ENCODE peak calls at places on chromosomes 1 and 21, in six cellular contexts. One of them, this sample, is unnamed.
A peak's percentile ranks its signal among the peaks of the same experiment; 100 is the strongest.

GRCh38 chr1:222829868-222830267 is 15.0 kb downstream of the DISP1 start:
- DNase-seq in mucosa of gallbladder: peak; percentile 18
- DNase-seq in transverse colon: no peak
- DNase-seq in small intestine: peak; percentile 74
- DNase-seq in DMS53: no peak
- DNase-seq in AG04450: peak; percentile 33
- DNase-seq in this sample: no peak

GRCh38 chr1:51564124-51564523 is 45.1 kb upstream of the EPS15 start:
- DNase-seq in mucosa of gallbladder: no peak
- DNase-seq in transverse colon: no peak
- DNase-seq in small intestine: peak; percentile 39
- DNase-seq in DMS53: peak; percentile 46
- DNase-seq in AG04450: no peak
- DNase-seq in this sample: no peak

GRCh38 chr21:14879458-14879857 is 185.3 kb downstream of the NRIP1 start:
- DNase-seq in mucosa of gallbladder: no peak
- DNase-seq in transverse colon: no peak
- DNase-seq in small intestine: no peak
- DNase-seq in DMS53: peak; percentile 33
- DNase-seq in AG04450: no peak
- DNase-seq in this sample: no peak

GRCh38 chr21:26965567-26966359 is 1.1 kb downstream of the ADAMTS5 start:
- DNase-seq in mucosa of gallbladder: peak; percentile 15
- DNase-seq in transverse colon: peak; percentile 21
- DNase-seq in small intestine: no peak
- DNase-seq in DMS53: peak; percentile 84
- DNase-seq in AG04450: no peak
- DNase-seq in this sample: no peak

GRCh38 chr1:233613252-233614172 is at the start of gene KCNK1:
- DNase-seq in mucosa of gallbladder: peak; percentile 80
- DNase-seq in transverse colon: peak; percentile 85
- DNase-seq in small intestine: peak; percentile 87
- DNase-seq in DMS53: peak; percentile 91
- DNase-seq in AG04450: no peak
- DNase-seq in this sample: peak; percentile 79

GRCh38 chr1:147890177-147890790 is 12.3 kb upstream of the GJA8 start:
- DNase-seq in mucosa of gallbladder: peak; percentile 65
- DNase-seq in transverse colon: peak; percentile 62
- DNase-seq in small intestine: peak; percentile 60
- DNase-seq in DMS53: peak; percentile 88
- DNase-seq in AG04450: no peak
- DNase-seq in this sample: peak; percentile 75

GRCh38 chr21:45473496-45474322 is 68.5 kb downstream of the SLC19A1 start:
- DNase-seq in mucosa of gallbladder: no peak
- DNase-seq in transverse colon: no peak
- DNase-seq in small intestine: no peak
- DNase-seq in DMS53: no peak
- DNase-seq in AG04450: no peak
- DNase-seq in this sample: no peak

GRCh38 chr1:111851552-111851951 is 95.9 kb downstream of the DDX20 start:
- DNase-seq in mucosa of gallbladder: no peak
- DNase-seq in transverse colon: no peak
- DNase-seq in small intestine: no peak
- DNase-seq in DMS53: no peak
- DNase-seq in AG04450: no peak
- DNase-seq in this sample: no peak

GRCh38 chr1:231841616-231842344 is 215.2 kb downstream of the DISC1 start:
- DNase-seq in mucosa of gallbladder: no peak
- DNase-seq in transverse colon: no peak
- DNase-seq in small intestine: peak; percentile 47
- DNase-seq in DMS53: no peak
- DNase-seq in AG04450: no peak
- DNase-seq in this sample: no peak

GRCh38 chr1:61110587-61110986 is 28.2 kb downstream of the NFIA start:
- DNase-seq in mucosa of gallbladder: no peak
- DNase-seq in transverse colon: no peak
- DNase-seq in small intestine: no peak
- DNase-seq in DMS53: no peak
- DNase-seq in AG04450: no peak
- DNase-seq in this sample: no peak

GRCh38 chr1:118556936-118557335 is 371.9 kb upstream of the SPAG17 start:
- DNase-seq in mucosa of gallbladder: no peak
- DNase-seq in transverse colon: no peak
- DNase-seq in small intestine: no peak
- DNase-seq in DMS53: no peak
- DNase-seq in AG04450: no peak
- DNase-seq in this sample: no peak

GRCh38 chr1:27877115-27877416 is 4.7 kb downstream of the THEMIS2 start:
- DNase-seq in mucosa of gallbladder: no peak
- DNase-seq in transverse colon: no peak
- DNase-seq in small intestine: no peak
- DNase-seq in DMS53: no peak
- DNase-seq in AG04450: no peak
- DNase-seq in this sample: no peak

GRCh38 chr1:243489681-243490080 is 233.8 kb downstream of the SDCCAG8 start:
- DNase-seq in mucosa of gallbladder: no peak
- DNase-seq in transverse colon: no peak
- DNase-seq in small intestine: no peak
- DNase-seq in DMS53: no peak
- DNase-seq in AG04450: no peak
- DNase-seq in this sample: no peak

GRCh38 chr1:85085417-85085816 is 37.1 kb upstream of the MCOLN3 start:
- DNase-seq in mucosa of gallbladder: no peak
- DNase-seq in transverse colon: no peak
- DNase-seq in small intestine: no peak
- DNase-seq in DMS53: no peak
- DNase-seq in AG04450: no peak
- DNase-seq in this sample: no peak

GRCh38 chr1:78884685-78885452 is 121.7 kb downstream of the ADGRL4 start:
- DNase-seq in mucosa of gallbladder: no peak
- DNase-seq in transverse colon: no peak
- DNase-seq in small intestine: no peak
- DNase-seq in DMS53: no peak
- DNase-seq in AG04450: no peak
- DNase-seq in this sample: no peak

GRCh38 chr1:221741364-221741970 is 422 bp downstream of the DUSP10 start:
- DNase-seq in mucosa of gallbladder: peak; percentile 27
- DNase-seq in transverse colon: peak; percentile 23
- DNase-seq in small intestine: no peak
- DNase-seq in DMS53: no peak
- DNase-seq in AG04450: no peak
- DNase-seq in this sample: peak; percentile 48

GRCh38 chr1:150321826-150322166 is 463 bp downstream of the PRPF3 start:
- DNase-seq in mucosa of gallbladder: no peak
- DNase-seq in transverse colon: no peak
- DNase-seq in small intestine: peak; percentile 6
- DNase-seq in DMS53: no peak
- DNase-seq in AG04450: no peak
- DNase-seq in this sample: no peak

GRCh38 chr1:155241069-155241679 is 14.1 kb downstream of the ENTREP3 start:
- DNase-seq in mucosa of gallbladder: peak; percentile 84
- DNase-seq in transverse colon: peak; percentile 84
- DNase-seq in small intestine: peak; percentile 92
- DNase-seq in DMS53: peak; percentile 93
- DNase-seq in AG04450: peak; percentile 59
- DNase-seq in this sample: peak; percentile 85